ENCODE peak calls at places on chromosomes 13 and 19, in six cellular contexts. F is H1, K is H9, Y is neuronal stem cell, E is IMR-90, B is mesenchymal stem cell. M is an unnamed sample.

GRCh38 chr19:5002143-5002542 is 33.2 kb downstream of the KDM4B start:
- DNase-seq in F (no peak), K (no peak), Y (no peak), E (peak; percentile 73), B (peak; percentile 33), M (peak; percentile 90)

GRCh38 chr13:35599385-35599784 is 122.9 kb upstream of the MAB21L1 start:
- DNase-seq in F (no peak), K (no peak), Y (no peak), E (no peak), B (peak; percentile 37), M (peak; percentile 16)

GRCh38 chr19:31220540-31220939 is 128.7 kb downstream of the TSHZ3 start:
- DNase-seq in F (no peak), K (peak; percentile 48), Y (no peak), E (no peak), B (no peak), M (no peak)

GRCh38 chr19:38741670-38742069 is 2.6 kb downstream of the CAPN12 start:
- DNase-seq in F (no peak), K (no peak), Y (no peak), E (no peak), B (no peak), M (no peak)

GRCh38 chr19:38070573-38070972 is 153.4 kb downstream of the DPF1 start:
- DNase-seq in F (no peak), K (no peak), Y (no peak), E (peak; percentile 88), B (peak; percentile 64), M (peak; percentile 67)

GRCh38 chr19:18292460-18292809 is 11.0 kb upstream of the JUND start:
- DNase-seq in F (peak; percentile 82), K (peak; percentile 71), Y (no peak), E (no peak), B (no peak), M (peak; percentile 86)

GRCh38 chr13:30796132-30796832 is 60.9 kb downstream of the ALOX5AP start:
- DNase-seq in F (no peak), K (no peak), Y (no peak), E (peak; percentile 62), B (peak; percentile 70), M (no peak)

GRCh38 chr19:33214621-33215020 is 11.0 kb downstream of the SLC7A10 start:
- DNase-seq in F (no peak), K (peak; percentile 79), Y (no peak), E (peak; percentile 35), B (peak; percentile 34), M (peak; percentile 30)

GRCh38 chr13:113456116-113456702 is 2.9 kb upstream of the ADPRHL1 start:
- DNase-seq in F (no peak), K (no peak), Y (no peak), E (no peak), B (no peak), M (no peak)

GRCh38 chr19:16001481-16002312 is 52.9 kb downstream of the OR10H4 start:
- DNase-seq in F (no peak), K (no peak), Y (no peak), E (peak; percentile 77), B (peak; percentile 67), M (peak; percentile 15)

GRCh38 chr13:40490086-40490723 is 176.2 kb downstream of the FOXO1 start:
- DNase-seq in F (no peak), K (no peak), Y (no peak), E (no peak), B (no peak), M (no peak)

GRCh38 chr13:76266566-76266965 is 619.6 kb downstream of the KCTD12 start:
- DNase-seq in F (no peak), K (no peak), Y (no peak), E (no peak), B (no peak), M (no peak)

GRCh38 chr19:6719992-6720368 is 470 bp downstream of the C3 start:
- DNase-seq in F (no peak), K (no peak), Y (no peak), E (no peak), B (no peak), M (no peak)

GRCh38 chr19:6719540-6719861 is 949 bp downstream of the C3 start:
- DNase-seq in F (no peak), K (no peak), Y (no peak), E (no peak), B (no peak), M (no peak)

GRCh38 chr19:6721773-6722172 is 1.3 kb upstream of the C3 start:
- DNase-seq in F (no peak), K (no peak), Y (no peak), E (no peak), B (no peak), M (no peak)

GRCh38 chr19:6721113-6721474 is 644 bp upstream of the C3 start:
- DNase-seq in F (no peak), K (no peak), Y (no peak), E (no peak), B (no peak), M (no peak)

DNA sequence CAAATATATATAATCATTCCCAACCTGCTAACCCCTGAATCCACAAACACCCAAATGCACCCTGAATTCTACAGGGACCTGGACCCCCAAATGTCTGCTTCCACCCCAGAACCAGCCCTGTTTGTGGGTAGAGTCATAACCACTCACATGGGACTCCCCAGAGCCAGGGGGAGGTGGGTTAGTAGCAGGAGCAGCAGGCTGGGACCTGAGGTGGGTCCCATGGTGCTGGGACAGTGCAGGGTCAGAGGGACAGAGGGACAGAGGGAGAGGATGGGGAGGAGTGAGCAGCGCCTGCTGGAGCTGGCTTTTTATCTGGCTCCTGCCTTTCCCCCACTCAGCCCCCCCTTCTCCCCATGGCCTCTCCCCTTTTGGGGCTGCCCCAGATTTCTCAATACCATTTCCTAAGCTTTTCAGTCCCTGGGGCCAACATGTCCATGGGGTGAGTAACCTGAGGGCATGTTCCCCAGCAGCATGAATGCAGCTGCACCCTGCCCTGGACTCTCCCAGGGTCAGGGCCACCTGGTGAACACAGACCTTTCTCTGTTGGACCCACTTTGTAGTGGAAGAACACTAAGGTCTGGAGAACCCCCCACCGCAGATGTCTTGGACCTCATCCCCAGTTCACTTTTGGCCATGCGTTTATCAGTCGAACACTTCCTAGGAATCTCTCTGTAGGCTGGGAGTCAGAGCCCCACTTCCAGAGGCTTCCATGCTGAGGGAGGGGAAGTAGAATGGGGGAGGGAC is at the start of gene C3:
- DNase-seq in F (no peak), K (no peak), Y (no peak), E (peak; percentile 26), B (peak; percentile 50), M (peak; percentile 47)
- H3K9ac ChIP-seq in F (no peak within 1 kb of the TSS), K (no peak within 1 kb of the TSS), Y (no peak within 1 kb of the TSS), E (peak within 1 kb of the TSS; percentile 21), B (peak within 1 kb of the TSS; percentile 69), M (no peak within 1 kb of the TSS)

GRCh38 chr13:71252191-71252704 is 614.8 kb downstream of the DACH1 start:
- DNase-seq in F (no peak), K (no peak), Y (no peak), E (no peak), B (peak; percentile 57), M (no peak)
- H4K91ac ChIP-seq in F (no peak overlapping the region), K (no peak overlapping the region), Y (no peak overlapping the region), E (no peak overlapping the region), B (no peak overlapping the region), M (no peak overlapping the region)

DNA sequence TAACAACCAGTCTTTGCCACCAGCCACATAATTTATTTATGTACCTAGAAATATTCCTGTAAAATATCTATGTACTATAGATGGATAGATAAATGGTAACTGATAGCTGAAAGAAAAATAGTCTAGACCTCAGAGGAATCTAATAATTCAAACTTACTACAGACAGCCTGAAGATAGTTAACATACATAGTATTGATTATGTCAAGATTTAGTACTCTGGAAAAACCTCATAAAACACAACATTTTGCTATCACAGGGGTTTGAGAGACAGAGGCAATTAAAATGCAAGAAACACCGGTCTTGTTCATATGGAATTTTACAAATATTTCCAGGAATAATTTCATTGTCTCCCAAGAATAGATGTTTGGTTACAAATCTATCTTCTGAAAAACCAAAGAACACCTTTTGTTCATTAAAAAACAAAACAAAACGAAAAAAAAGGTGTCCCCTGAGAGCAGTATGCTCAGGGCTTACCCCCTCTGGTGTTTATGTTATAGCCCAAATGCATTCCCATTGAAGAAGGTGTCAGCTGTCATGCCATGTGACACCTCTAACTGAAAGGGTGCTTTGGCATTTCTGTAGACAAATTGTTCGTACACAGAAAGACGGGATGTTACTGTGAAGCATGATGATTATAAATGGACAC is 507.6 kb downstream of the TBC1D4 start:
- DNase-seq in F (no peak), K (no peak), Y (no peak), E (no peak), B (no peak), M (no peak)
- H2BK5ac ChIP-seq in F (no peak overlapping the region), K (no peak overlapping the region), Y (no peak overlapping the region), E (no peak overlapping the region), B (no peak overlapping the region), M (no peak overlapping the region)

DNA sequence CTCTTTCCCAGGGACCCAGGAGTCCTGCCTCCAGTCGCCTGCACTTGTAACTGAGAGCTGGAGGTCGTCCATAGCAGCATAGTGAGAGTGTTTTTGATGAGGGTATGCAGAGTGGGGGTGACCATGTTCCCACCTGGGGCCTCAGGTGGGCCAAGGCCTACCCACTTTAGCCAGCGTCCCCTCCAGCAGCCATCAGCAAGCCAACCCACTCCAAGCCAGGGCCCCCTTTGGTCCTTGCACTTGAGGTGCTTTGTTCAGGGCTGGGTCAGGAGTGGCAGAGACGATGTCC is 11.9 kb upstream of the SMG9 start:
- DNase-seq in F (no peak), K (no peak), Y (no peak), E (no peak), B (no peak), M (no peak)
- H3K9ac ChIP-seq in F (no peak overlapping the region), K (no peak overlapping the region), Y (no peak overlapping the region), E (no peak overlapping the region), B (peak overlapping the region; percentile 77), M (no peak overlapping the region)

DNA sequence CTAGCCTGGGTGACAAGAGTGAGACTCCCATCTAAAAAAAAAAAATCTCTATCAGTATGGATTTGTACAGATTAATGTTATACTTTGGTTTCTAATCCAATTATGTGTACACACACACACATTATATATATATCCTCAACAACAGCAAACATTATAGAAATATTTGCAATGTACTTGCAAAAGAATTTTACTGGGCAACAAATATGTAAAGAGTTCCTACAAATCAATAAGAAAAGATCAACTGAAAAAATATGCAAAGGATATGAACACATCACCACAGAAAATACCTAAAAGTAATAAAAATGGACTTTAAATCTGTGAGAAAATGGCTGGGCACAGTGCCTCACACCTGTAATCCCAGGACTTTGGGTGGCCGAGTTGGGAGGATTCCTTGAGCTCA is 40.9 kb upstream of the NFIC start:
- DNase-seq in F (no peak), K (no peak), Y (no peak), E (no peak), B (no peak), M (no peak)
- H4K91ac ChIP-seq in F (no peak overlapping the region), K (no peak overlapping the region), Y (no peak overlapping the region), E (no peak overlapping the region), B (no peak overlapping the region), M (no peak overlapping the region)

DNA sequence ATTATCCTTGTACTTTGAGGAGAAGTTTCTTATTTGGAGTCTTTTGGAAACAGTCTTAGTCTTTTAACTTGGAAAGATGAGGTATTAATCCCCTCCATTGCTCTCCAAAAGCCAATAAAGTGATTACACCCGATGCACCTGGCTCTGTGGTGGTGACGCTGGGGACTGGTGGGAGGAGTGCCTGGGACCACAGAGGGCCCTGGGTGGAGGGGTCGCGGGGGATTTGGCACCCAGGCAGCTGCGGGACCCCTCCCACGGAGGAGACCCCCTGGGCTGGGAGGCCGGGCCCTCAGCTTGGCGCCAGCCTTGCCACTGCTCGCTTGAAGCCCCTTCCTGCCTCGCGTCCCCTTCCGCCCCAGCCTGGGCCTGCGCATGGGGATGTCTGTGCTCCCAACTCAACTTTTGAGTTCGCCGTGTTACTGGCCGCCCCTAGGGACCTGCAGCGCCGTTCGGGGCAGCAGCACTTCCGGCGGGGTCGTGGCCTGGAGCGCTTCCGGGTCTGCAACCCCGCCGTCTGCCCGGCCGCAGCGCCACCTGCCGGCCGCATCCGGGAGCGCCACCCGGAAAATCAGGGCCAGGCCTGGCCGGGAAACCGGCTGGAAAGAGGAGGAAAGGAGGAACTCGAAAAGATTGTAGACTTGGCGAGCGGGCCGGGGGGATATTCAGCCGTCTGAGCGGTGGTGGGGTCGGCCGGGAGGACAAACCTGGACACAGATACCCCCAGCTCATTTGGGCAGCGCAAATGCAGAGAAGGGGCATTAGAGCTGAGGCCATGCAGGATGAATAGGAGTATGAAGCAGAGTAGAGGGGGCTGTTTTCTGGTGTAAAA is 8.4 kb downstream of the PEAK3 start:
- DNase-seq in F (peak; percentile 98), K (peak; percentile 95), Y (peak; percentile 80), E (peak; percentile 52), B (peak; percentile 77), M (peak; percentile 77)
- H2BK5ac ChIP-seq in F (no peak overlapping the region), K (no peak overlapping the region), Y (peak overlapping the region; percentile 39), E (no peak overlapping the region), B (no peak overlapping the region), M (no peak overlapping the region)

M was measured in trophoblast cell.